ENCODE peak calls at places on chromosome 3, in eight cellular contexts. F is GM10248, L is PC-9, W is foreskin fibroblast, B is AG09319, Y is tibial artery, Z is brain microvascular endothelial cell, O is nephron progenitor cell. M is an unnamed sample.

GRCh38 chr3:44896449-44896848 is 22.0 kb downstream of the TGM4 start:
- DNase-seq in F (no peak), L (no peak), W (no peak), B (no peak), Y (no peak), Z (no peak), O (no peak), M (no peak)

GRCh38 chr3:78799681-78800080 is 968.1 kb downstream of the ROBO1 start:
- DNase-seq in F (no peak), L (no peak), W (no peak), B (no peak), Y (no peak), Z (no peak), O (no peak), M (no peak)

GRCh38 chr3:57998366-57999283 is 9.6 kb upstream of the FLNB start:
- DNase-seq in F (peak), L (peak), W (no peak), B (no peak), Y (no peak), Z (peak), O (no peak), M (peak)

GRCh38 chr3:194224536-194224935 is 88.6 kb downstream of the HES1 start:
- DNase-seq in F (no peak), L (no peak), W (no peak), B (no peak), Y (no peak), Z (no peak), O (no peak), M (no peak)

GRCh38 chr3:32969656-32970055 is 18.2 kb downstream of the CCR4 start:
- DNase-seq in F (no peak), L (peak), W (peak), B (no peak), Y (no peak), Z (no peak), O (no peak), M (no peak)

GRCh38 chr3:126358038-126358815 is 1.0 kb upstream of the KLF15 start:
- DNase-seq in F (no peak), L (no peak), W (no peak), B (no peak), Y (peak), Z (no peak), O (no peak), M (peak)

GRCh38 chr3:177195242-177195940 is 1.9 kb downstream of the TBL1XR1 start:
- DNase-seq in F (no peak), L (peak), W (no peak), B (no peak), Y (no peak), Z (no peak), O (peak), M (peak)

GRCh38 chr3:9194509-9195184 is 54.8 kb downstream of the SRGAP3 start:
- DNase-seq in F (no peak), L (no peak), W (no peak), B (no peak), Y (no peak), Z (no peak), O (no peak), M (no peak)

GRCh38 chr3:45435961-45436360 is 47.6 kb downstream of the LARS2 start:
- DNase-seq in F (no peak), L (no peak), W (no peak), B (no peak), Y (no peak), Z (no peak), O (no peak), M (no peak)

GRCh38 chr3:61239871-61240270 is 11.4 kb downstream of the FHIT start:
- DNase-seq in F (no peak), L (no peak), W (peak), B (no peak), Y (no peak), Z (no peak), O (no peak), M (no peak)

GRCh38 chr3:137767146-137768020 is 3.3 kb downstream of the SOX14 start:
- DNase-seq in F (no peak), L (no peak), W (no peak), B (no peak), Y (no peak), Z (no peak), O (peak), M (no peak)

GRCh38 chr3:21942328-21942727 is 191.3 kb upstream of the ZNF385D start:
- DNase-seq in F (no peak), L (no peak), W (peak), B (no peak), Y (no peak), Z (peak), O (peak), M (no peak)

GRCh38 chr3:187737401-187738088 is 7.7 kb downstream of the BCL6 start:
- DNase-seq in F (no peak), L (no peak), W (peak), B (no peak), Y (peak), Z (peak), O (peak), M (peak)

GRCh38 chr3:63588897-63589296 is 63.6 kb upstream of the SNTN start:
- DNase-seq in F (no peak), L (no peak), W (no peak), B (no peak), Y (no peak), Z (no peak), O (no peak), M (no peak)
- TF ChIP-seq CTCF in F (no peak), L (no peak), W (no peak), B (no peak), Y (no peak), Z (no peak), O (no peak), M (no peak)

GRCh38 chr3:123883656-123884257 is 375 bp downstream of the MYLK start:
- DNase-seq in F (no peak), L (no peak), W (peak), B (no peak), Y (no peak), Z (no peak), O (peak), M (no peak)

GRCh38 chr3:123881771-123882170 is 2.4 kb downstream of the MYLK start:
- DNase-seq in F (no peak), L (no peak), W (no peak), B (no peak), Y (no peak), Z (no peak), O (no peak), M (no peak)

GRCh38 chr3:123878807-123879206 is 5.3 kb downstream of the MYLK start:
- DNase-seq in F (no peak), L (no peak), W (no peak), B (no peak), Y (no peak), Z (no peak), O (no peak), M (no peak)

GRCh38 chr3:123883111-123883510 is 1.0 kb downstream of the MYLK start:
- DNase-seq in F (no peak), L (no peak), W (no peak), B (no peak), Y (no peak), Z (no peak), O (no peak), M (no peak)

DNA sequence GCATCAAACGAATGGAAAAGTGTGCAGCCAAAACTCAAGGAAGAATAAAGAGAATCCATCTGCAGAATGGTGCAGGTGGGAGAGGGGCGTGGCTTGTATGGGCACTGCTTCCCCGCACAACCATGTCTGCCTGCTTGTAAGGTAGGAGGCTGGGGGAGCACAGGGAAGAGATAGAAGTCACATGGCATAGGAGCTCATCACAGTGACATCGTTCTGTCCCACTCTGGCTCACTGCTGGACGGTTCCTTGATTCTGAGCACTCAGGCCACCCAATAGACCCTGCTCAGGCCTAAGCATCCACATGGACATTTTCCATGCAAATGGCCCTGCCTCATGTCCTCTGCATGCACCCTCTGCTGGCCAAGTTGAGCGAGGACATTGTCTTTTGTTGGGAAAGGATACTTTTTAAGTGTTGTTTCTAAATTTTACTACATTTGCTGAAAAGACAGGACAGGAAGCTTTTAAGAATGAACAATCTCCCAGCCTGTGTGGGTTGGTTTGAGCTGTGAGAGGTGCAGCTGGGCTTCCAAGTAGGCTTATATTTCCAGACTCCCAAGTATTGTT is 3.1 kb downstream of the MYLK start:
- DNase-seq in F (no peak), L (no peak), W (peak), B (peak), Y (no peak), Z (peak), O (peak), M (no peak)
- TF ChIP-seq CTCF in F (peak), L (peak), W (peak), B (peak), Y (peak), Z (peak), O (peak), M (no peak)

GRCh38 chr3:15693340-15693739 is 91.8 kb downstream of the BTD start:
- DNase-seq in F (no peak), L (no peak), W (no peak), B (no peak), Y (no peak), Z (no peak), O (no peak), M (no peak)
- TF ChIP-seq CTCF in F (no peak), L (no peak), W (no peak), B (no peak), Y (no peak), Z (peak), O (no peak), M (no peak)

DNA sequence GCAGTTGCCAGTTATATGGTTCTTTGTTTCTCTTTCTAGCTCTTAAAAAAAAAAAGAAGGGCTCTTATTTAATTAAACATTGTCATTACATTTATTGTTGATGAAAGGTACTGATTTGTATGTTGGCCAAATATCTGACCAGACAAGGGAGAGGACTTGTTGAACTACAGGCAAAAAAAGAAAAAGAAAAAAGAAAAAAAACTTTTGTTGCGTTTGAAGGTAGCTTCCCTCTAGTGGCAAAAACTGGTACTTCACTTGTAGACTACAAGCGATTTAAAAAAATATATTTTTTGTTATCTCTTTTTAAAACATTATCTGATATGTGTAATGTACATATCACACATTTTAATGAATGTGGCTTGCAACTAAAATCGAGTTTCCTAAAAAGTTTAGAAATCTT is 280.6 kb downstream of the ROBO2 start:
- DNase-seq in F (no peak), L (no peak), W (peak), B (no peak), Y (no peak), Z (peak), O (peak), M (no peak)
- TF ChIP-seq CTCF in F (peak), L (peak), W (peak), B (peak), Y (peak), Z (peak), O (peak), M (peak)

DNA sequence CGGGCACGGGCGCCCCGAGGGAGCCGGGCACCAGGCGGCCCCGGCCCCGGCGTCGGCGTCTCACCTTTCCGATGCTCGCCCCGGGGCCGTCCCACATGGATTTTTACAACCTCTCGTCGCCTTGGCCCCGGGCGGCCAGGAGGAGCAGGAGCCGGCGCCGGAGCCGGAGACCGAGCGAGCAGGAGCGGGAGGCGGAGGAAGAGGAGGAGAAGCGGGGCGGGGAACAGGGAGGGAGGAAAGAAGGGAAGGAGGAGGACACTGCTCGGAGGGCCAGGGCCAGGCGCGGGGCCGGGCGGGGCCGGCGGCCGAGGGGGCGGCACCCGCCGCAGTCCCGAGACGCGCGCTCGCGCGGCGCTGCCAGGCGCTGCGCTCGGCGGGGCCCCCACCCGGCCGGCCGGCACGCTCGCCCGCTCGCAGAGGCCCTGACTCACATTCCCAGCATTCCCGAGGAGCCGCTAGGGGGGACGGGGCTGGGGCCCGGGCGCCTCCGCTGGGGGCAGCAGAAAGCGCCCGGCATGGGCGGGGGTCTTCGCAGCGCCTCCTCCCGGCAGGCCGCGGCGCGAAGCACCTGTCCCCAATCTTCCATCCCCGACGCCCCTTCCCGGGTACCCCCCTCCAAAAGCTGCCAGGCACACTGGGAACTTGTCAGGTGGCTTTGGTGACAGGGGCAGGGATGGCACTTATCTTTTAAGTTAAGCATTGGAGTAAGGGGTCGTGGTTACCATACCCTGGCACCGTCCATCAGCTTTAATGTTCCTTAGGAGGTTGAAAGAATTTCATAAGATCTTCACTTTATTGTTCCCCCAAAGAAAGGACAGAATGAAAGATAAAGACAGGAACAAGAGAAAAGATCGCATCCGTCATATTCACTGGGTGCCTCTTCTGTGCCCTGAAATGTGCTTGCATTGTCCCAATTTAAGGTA is at the start of gene ERC2:
- DNase-seq in F (no peak), L (no peak), W (peak), B (peak), Y (no peak), Z (no peak), O (peak), M (no peak)
- TF ChIP-seq CTCF in F (no peak), L (no peak), W (no peak), B (no peak), Y (no peak), Z (peak), O (peak), M (no peak)

GRCh38 chr3:160653514-160653913 is 23.4 kb upstream of the ARL14 start:
- DNase-seq in F (no peak), L (no peak), W (peak), B (no peak), Y (no peak), Z (no peak), O (no peak), M (no peak)
- TF ChIP-seq CTCF in F (peak), L (peak), W (no peak), B (no peak), Y (no peak), Z (no peak), O (no peak), M (no peak)

DNA sequence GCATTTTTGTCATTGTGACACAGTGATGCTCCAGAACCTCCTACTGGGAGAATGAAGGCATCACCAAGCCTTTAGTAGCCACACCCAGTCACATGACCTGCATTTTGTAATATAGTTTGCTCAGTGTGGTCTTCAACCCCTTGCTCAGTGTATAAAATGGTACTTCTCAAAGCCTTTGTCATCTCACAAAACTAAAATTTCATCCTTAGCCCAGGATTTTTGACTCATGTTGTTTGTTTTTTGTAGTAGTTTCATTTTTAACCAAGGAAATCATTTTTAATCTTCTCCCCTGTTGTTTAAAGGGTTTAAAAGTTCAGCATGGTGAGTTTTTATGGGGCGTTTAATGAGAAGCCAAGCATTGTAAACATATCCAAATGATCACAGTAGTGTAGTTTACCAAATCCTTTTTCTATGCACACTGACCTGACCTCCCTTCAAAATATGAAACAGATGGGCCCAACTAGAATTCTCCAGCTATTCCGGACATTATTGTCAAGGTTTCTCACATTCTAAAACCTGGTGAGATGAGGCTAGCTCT is 123.5 kb upstream of the IL12A start:
- DNase-seq in F (no peak), L (peak), W (peak), B (no peak), Y (no peak), Z (peak), O (no peak), M (no peak)
- TF ChIP-seq CTCF in F (no peak), L (no peak), W (no peak), B (peak), Y (no peak), Z (no peak), O (no peak), M (no peak)

GRCh38 chr3:175426805-175427204 is 567.7 kb downstream of the NAALADL2 start:
- DNase-seq in F (no peak), L (no peak), W (peak), B (no peak), Y (no peak), Z (no peak), O (no peak), M (no peak)

GRCh38 chr3:175421897-175422296 is 562.8 kb downstream of the NAALADL2 start:
- DNase-seq in F (no peak), L (no peak), W (no peak), B (no peak), Y (no peak), Z (no peak), O (no peak), M (no peak)

DNA sequence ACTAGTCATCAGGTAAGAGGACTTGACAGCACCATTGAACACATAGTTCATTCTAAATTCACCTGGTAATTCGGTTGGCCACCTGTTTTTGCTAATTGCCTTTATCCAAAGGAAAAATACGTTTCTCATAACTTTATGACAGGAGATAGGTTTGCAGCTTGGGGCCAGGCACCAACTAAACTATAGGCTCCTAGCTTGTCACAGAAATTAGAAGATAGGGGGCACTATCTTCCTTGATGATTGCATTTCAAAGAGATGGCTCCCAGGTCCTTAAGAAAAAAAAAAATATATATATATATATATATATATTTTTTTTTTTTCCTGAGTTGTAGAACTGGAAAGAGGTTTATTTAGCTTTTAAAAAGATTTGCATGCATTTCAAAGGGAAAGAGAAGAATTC is 563.6 kb downstream of the NAALADL2 start:
- DNase-seq in F (no peak), L (no peak), W (no peak), B (no peak), Y (no peak), Z (no peak), O (no peak), M (no peak)
- TF ChIP-seq CTCF in F (peak), L (peak), W (no peak), B (no peak), Y (no peak), Z (no peak), O (no peak), M (no peak)

DNA sequence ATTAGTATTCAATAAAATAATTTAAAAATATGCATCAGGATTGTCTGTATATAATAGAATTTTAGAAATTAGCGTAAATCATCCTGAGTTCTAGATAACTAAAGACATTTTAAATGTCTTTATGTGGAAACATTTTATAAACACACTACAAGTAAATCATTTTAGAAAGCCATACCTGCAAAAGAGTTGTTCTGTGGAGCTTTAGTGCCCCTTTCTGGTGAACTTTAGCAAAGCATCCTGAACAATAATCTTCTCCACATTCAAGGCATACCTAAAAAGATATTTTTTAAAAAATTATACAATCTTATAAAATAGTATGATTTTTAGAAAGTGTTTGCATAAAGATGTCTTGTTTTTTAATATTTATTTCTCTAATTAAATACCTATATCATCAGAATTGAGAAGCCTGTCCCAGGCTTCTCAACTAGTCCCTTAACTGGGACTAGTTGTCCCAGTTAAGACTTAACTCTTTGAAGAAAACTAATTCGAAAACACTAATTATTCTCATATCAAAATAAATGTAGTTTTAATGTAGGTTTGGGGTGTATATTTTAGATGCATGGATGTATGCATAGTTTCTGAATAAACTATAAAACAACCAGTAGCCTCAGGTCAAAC is 29.7 kb downstream of the ZBBX start:
- DNase-seq in F (no peak), L (no peak), W (no peak), B (no peak), Y (no peak), Z (peak), O (peak), M (no peak)
- TF ChIP-seq CTCF in F (peak), L (peak), W (no peak), B (no peak), Y (no peak), Z (peak), O (peak), M (peak)

M was measured in activated CD8-positive, alpha-beta T cell treated with anti-CD3 and anti-CD28 coated beads for 36 hours.